ENCODE peak calls at places on chromosome 15, in six cellular contexts. P, S, O, B, F and V are unnamed samples.

GRCh38 chr15:95175914-95176658 is 944.7 kb downstream of the MCTP2 start:
- DNase-seq in P (no peak), S (no peak), O (no peak), B (no peak), F (no peak), V (no peak)

GRCh38 chr15:40064231-40064894 is 25.4 kb upstream of the SRP14 start:
- DNase-seq in P (no peak), S (no peak), O (no peak), B (no peak), F (no peak), V (no peak)

GRCh38 chr15:71572452-71573053 is 237.8 kb upstream of the NR2E3 start:
- DNase-seq in P (no peak), S (no peak), O (no peak), B (no peak), F (no peak), V (no peak)

GRCh38 chr15:65326109-65326508 is 21.6 kb downstream of the RNU5B-1 start:
- DNase-seq in P (no peak), S (no peak), O (no peak), B (no peak), F (peak), V (peak)

GRCh38 chr15:61640751-61641150 is 411.6 kb upstream of the RORA start:
- DNase-seq in P (no peak), S (no peak), O (no peak), B (no peak), F (no peak), V (no peak)

GRCh38 chr15:90266485-90266884 is 1.0 kb downstream of the NGRN start:
- DNase-seq in P (peak), S (no peak), O (no peak), B (no peak), F (no peak), V (no peak)

GRCh38 chr15:54979949-54980348 is 216.8 kb downstream of the RSL24D1 start:
- DNase-seq in P (no peak), S (no peak), O (no peak), B (no peak), F (no peak), V (no peak)

GRCh38 chr15:69931159-69931558 is 166.6 kb downstream of the TLE3 start:
- DNase-seq in P (no peak), S (no peak), O (no peak), B (no peak), F (no peak), V (no peak)

GRCh38 chr15:94026458-94026967 is 204.8 kb upstream of the MCTP2 start:
- DNase-seq in P (no peak), S (no peak), O (no peak), B (no peak), F (peak), V (no peak)

GRCh38 chr15:40739042-40739441 is 16.0 kb downstream of the RMDN3 start:
- DNase-seq in P (no peak), S (no peak), O (no peak), B (no peak), F (no peak), V (no peak)

GRCh38 chr15:42059661-42060476 is 34.5 kb downstream of the PLA2G4D start:
- DNase-seq in P (peak), S (no peak), O (peak), B (peak), F (peak), V (no peak)

GRCh38 chr15:70856884-70857546 is 3.1 kb upstream of the LARP6 start:
- DNase-seq in P (no peak), S (no peak), O (peak), B (peak), F (peak), V (peak)

GRCh38 chr15:61141497-61142125 is 87.5 kb downstream of the RORA start:
- DNase-seq in P (no peak), S (no peak), O (no peak), B (no peak), F (peak), V (no peak)

GRCh38 chr15:85125056-85125661 is 143.5 kb downstream of the PDE8A start:
- DNase-seq in P (no peak), S (no peak), O (no peak), B (no peak), F (no peak), V (no peak)

GRCh38 chr15:45262906-45263456 is 10.9 kb downstream of the SLC28A2 start:
- DNase-seq in P (no peak), S (no peak), O (no peak), B (no peak), F (no peak), V (no peak)

GRCh38 chr15:32716960-32717289 is 879 bp upstream of the GREM1 start:
- DNase-seq in P (no peak), S (no peak), O (no peak), B (no peak), F (no peak), V (no peak)

GRCh38 chr15:58628206-58629057 is 121.1 kb downstream of the ADAM10 start:
- DNase-seq in P (no peak), S (no peak), O (no peak), B (no peak), F (no peak), V (no peak)

GRCh38 chr15:64151727-64152506 is at the start of gene SNX22:
- DNase-seq in P (peak), S (no peak), O (peak), B (no peak), F (peak), V (peak)

GRCh38 chr15:53675832-53676231 is 83.6 kb downstream of the WDR72 start:
- DNase-seq in P (no peak), S (no peak), O (no peak), B (no peak), F (no peak), V (no peak)

GRCh38 chr15:74955017-74955416 is 1.6 kb downstream of the RPP25 start:
- DNase-seq in P (no peak), S (no peak), O (peak), B (no peak), F (peak), V (no peak)
- H3K27ac ChIP-seq in P (peak), S (no peak), O (peak), B (peak), F (peak), V (peak)

GRCh38 chr15:74027688-74028087 is 33.2 kb downstream of the PML start:
- DNase-seq in P (no peak), S (no peak), O (no peak), B (no peak), F (no peak), V (no peak)

GRCh38 chr15:74028646-74029045 is 34.1 kb downstream of the PML start:
- DNase-seq in P (no peak), S (no peak), O (no peak), B (no peak), F (no peak), V (no peak)

GRCh38 chr15:74025436-74025835 is 30.9 kb downstream of the PML start:
- DNase-seq in P (peak), S (no peak), O (no peak), B (no peak), F (no peak), V (no peak)

GRCh38 chr15:74024687-74025086 is 30.2 kb downstream of the PML start:
- DNase-seq in P (peak), S (no peak), O (no peak), B (no peak), F (no peak), V (no peak)

DNA sequence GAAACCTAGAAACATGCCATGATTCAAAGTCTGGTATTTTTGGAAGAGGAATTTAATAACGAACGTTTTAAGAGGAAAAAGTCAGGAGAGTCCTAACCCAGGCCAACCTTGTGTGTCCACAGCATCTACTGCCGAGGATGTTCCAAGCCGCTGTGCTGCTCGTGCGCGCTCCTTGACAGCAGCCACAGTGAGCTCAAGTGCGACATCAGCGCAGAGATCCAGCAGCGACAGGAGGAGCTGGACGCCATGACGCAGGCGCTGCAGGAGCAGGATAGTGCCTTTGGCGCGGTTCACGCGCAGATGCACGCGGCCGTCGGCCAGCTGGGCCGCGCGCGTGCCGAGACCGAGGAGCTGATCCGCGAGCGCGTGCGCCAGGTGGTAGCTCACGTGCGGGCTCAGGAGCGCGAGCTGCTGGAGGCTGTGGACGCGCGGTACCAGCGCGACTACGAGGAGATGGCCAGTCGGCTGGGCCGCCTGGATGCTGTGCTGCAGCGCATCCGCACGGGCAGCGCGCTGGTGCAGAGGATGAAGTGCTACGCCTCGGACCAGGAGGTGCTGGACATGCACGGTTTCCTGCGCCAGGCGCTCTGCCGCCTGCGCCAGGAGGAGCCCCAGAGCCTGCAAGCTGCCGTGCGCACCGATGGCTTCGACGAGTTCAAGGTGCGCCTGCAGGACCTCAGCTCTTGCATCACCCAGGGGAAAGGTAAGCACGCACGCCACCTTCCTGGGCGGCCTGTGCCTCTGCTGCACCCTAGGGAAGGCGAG is 28.4 kb downstream of the PML start:
- DNase-seq in P (peak), S (no peak), O (no peak), B (no peak), F (no peak), V (no peak)
- H3K27ac ChIP-seq in P (no peak), S (no peak), O (no peak), B (no peak), F (no peak), V (no peak)

DNA sequence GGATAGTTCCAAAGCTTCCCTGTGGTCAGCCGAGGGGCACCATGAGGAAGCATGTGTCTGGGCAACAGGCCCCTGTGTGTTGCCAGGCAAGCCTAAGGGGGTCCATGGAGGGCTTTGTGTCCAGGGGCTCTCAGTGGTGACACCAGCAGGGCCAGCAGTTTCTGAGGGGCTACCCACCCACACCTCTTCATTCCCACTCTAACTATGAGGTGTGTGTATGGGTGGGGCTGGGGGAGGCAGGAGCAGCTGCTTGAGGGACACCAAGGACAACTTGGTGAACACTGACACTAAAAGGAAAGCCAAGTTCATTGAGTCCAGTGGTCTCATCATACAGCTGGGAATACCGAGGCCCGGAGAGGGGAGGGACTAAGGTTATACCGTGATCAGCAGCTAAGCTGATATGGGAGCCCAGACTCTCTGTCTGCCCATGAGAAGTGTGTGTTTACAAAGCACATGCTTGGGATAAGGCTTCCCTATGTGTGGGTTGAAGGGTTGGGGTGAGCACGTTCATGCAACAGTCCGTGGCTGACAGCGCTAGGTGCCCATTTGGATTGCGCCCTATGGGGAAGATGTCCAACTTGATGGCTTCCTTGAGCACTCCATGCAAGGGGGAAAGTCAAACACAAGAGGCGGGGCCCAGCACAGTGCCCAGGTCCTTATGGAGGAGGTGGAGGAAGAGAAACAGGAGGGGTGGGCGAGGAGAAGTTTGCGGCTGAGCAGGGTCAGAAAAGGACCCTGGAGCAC is 34.8 kb upstream of the CHRNB4 start:
- DNase-seq in P (no peak), S (no peak), O (no peak), B (no peak), F (no peak), V (no peak)
- H3K27ac ChIP-seq in P (no peak), S (no peak), O (no peak), B (no peak), F (no peak), V (no peak)

GRCh38 chr15:67024998-67025368 is 40.4 kb upstream of the SMAD3 start:
- DNase-seq in P (no peak), S (no peak), O (no peak), B (no peak), F (no peak), V (no peak)

GRCh38 chr15:67024322-67024997 is 40.9 kb upstream of the SMAD3 start:
- DNase-seq in P (peak), S (no peak), O (peak), B (peak), F (peak), V (peak)

GRCh38 chr15:67025719-67026118 is 39.7 kb upstream of the SMAD3 start:
- DNase-seq in P (no peak), S (no peak), O (peak), B (no peak), F (no peak), V (peak)

GRCh38 chr15:67022587-67022986 is 42.8 kb upstream of the SMAD3 start:
- DNase-seq in P (no peak), S (no peak), O (no peak), B (peak), F (no peak), V (no peak)

GRCh38 chr15:67023517-67024321 is 41.7 kb upstream of the SMAD3 start:
- DNase-seq in P (no peak), S (no peak), O (peak), B (no peak), F (no peak), V (no peak)
- H3K27ac ChIP-seq in P (peak), S (peak), O (peak), B (no peak), F (peak), V (no peak)